ENCODE peak calls at places on chromosomes 4 and X, in seven cellular contexts. E, I, S, U, L, X and A are unnamed samples.

GRCh38 chrX:70132877-70133302 is 357 bp upstream of the IGBP1 start:
- DNase-seq in U (no peak), L (peak; percentile 3), E (no peak), S (no peak), X (no peak), I (no peak), A (no peak)

GRCh38 chr4:106422766-106423165 is 54.2 kb upstream of the GIMD1 start:
- DNase-seq in X (no peak), E (no peak), I (no peak), S (no peak), U (no peak), L (no peak), A (no peak)

GRCh38 chrX:138710311-138710791 is 1.2 kb downstream of the FGF13 start:
- DNase-seq in E (peak; percentile 3), I (no peak), U (no peak), S (no peak), L (no peak), X (no peak), A (peak; percentile 82)

GRCh38 chr4:122625156-122625555 is 4.3 kb upstream of the IL21 start:
- DNase-seq in X (no peak), L (peak; percentile 30), I (no peak), U (no peak), S (no peak), E (no peak), A (no peak)

GRCh38 chr4:144557404-144557803 is 88.6 kb upstream of the HHIP start:
- DNase-seq in S (no peak), E (no peak), I (no peak), L (peak; percentile 16), U (no peak), X (no peak), A (no peak)

GRCh38 chrX:75892749-75893148 is 107.7 kb upstream of the MAGEE2 start:
- DNase-seq in E (no peak), U (no peak), L (no peak), X (no peak), I (no peak), S (no peak), A (no peak)

GRCh38 chr4:148542922-148543623 is 100.9 kb upstream of the NR3C2 start:
- DNase-seq in U (no peak), E (no peak), L (peak; percentile 23), I (no peak), X (no peak), S (no peak), A (no peak)

GRCh38 chr4:25283948-25284347 is 28.6 kb upstream of the ZCCHC4 start:
- DNase-seq in I (no peak), L (no peak), X (no peak), E (no peak), S (no peak), U (no peak), A (no peak)

GRCh38 chr4:76035146-76035545 is 724 bp downstream of the CXCL11 start:
- DNase-seq in X (no peak), I (no peak), E (no peak), S (no peak), U (no peak), L (no peak), A (no peak)

GRCh38 chr4:56086073-56086521 is 137.4 kb downstream of the CEP135 start:
- DNase-seq in L (no peak), E (no peak), U (no peak), X (no peak), I (peak; percentile 32), S (no peak), A (no peak)

GRCh38 chr4:150974750-150975149 is 40.3 kb downstream of the LRBA start:
- DNase-seq in U (no peak), S (no peak), E (no peak), L (no peak), I (no peak), X (no peak), A (no peak)

GRCh38 chr4:150973626-150974250 is 41.3 kb downstream of the LRBA start:
- DNase-seq in X (no peak), I (no peak), E (no peak), S (no peak), L (no peak), U (no peak), A (no peak)

GRCh38 chr4:150978738-150979575 is 36.1 kb downstream of the LRBA start:
- DNase-seq in U (no peak), E (no peak), X (no peak), S (no peak), L (no peak), I (no peak), A (no peak)

GRCh38 chr4:150974251-150974640 is 40.8 kb downstream of the LRBA start:
- DNase-seq in L (no peak), E (no peak), S (no peak), U (no peak), X (no peak), I (no peak), A (no peak)

DNA sequence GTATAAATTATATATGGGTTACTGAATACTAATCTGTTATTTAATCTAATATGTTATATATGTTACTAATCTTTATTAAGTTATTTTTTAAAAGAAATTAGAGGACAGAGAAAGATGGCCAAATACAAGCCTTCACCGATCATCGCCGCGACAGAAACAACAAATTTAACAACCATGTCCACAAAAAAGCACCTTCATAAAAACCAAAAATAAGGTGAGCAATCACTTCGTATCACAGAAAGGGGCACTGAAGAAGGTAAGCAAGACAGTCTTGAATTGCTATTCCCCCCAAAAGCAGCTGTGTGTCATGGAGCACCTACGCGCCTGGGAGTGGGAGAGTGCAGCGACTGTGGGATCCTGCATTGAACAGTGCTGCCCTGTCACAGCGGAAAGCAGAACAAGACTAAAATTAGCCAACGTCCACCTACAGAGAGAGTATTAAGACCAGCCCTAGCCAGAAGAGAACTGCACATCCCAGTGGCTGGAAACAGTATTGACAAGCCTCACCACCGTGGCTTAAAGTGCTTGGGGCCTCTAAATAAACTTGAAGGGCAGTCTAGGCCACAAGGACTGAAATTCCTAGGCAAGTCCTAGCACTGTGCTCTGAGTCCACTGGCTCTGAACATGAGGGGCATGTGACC is 38.5 kb downstream of the LRBA start:
- DNase-seq in U (no peak), I (no peak), L (no peak), S (no peak), X (no peak), E (no peak), A (no peak)
- TF ChIP-seq CTCF in U (peak; percentile 27), I (no peak), L (no peak), S (no peak), X (no peak), E (no peak), A (no peak)

DNA sequence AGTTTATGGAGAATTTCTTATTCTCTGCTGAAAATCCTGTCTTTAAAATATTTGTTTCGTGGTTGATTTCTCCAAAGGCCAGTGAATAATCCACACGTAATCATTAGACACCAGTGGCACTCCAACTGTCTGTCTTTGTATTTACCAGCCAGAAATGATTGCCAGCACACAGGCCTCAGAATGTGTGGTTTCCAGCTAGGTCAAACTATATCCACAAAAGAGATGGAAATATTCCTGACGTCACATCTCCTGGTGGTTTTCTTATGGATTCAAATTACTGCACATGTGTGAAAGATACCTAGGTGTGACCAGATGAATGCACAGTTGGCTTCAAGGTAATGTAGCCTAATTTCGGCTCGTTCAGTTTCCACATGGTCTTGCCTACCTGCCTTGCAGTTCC is 27.2 kb upstream of the TENM3 start:
- DNase-seq in S (no peak), I (no peak), U (no peak), X (no peak), L (no peak), E (no peak), A (no peak)
- TF ChIP-seq CTCF in S (no peak), I (no peak), U (no peak), X (no peak), L (no peak), E (no peak), A (no peak)

GRCh38 chr4:44725861-44726820 is at the start of gene GNPDA2:
- DNase-seq in E (peak; percentile 77), I (peak; percentile 90), U (peak; percentile 91), S (peak; percentile 95), X (peak; percentile 91), L (peak; percentile 89), A (peak; percentile 95)
- TF ChIP-seq CTCF in E (no peak), I (no peak), U (peak; percentile 39), S (no peak), X (no peak), L (peak; percentile 27), A (peak; percentile 31)

GRCh38 chr4:7240341-7240740 is 48.0 kb downstream of the SORCS2 start:
- DNase-seq in E (no peak), L (no peak), U (no peak), X (no peak), I (no peak), S (no peak), A (no peak)
- TF ChIP-seq CTCF in E (no peak), L (no peak), U (no peak), X (no peak), I (no peak), S (no peak), A (no peak)